ENCODE peak calls at places on chromosome X, in five cellular contexts. One of them, this sample, is unnamed.

GRCh38 chrX:74779175-74779574 is 146.1 kb downstream of the NEXMIF start:
- DNase-seq in HTR-8/SVneo: no peak
- DNase-seq in GM23248: peak; percentile 0
- DNase-seq in caudate nucleus: no peak
- DNase-seq in activated T-helper 9 cell treated with anti-CD3 and anti-CD28 coated beads, Interleukin-2, amount 50 U/mL, for 16 hours: no peak
- DNase-seq in this sample: no peak

GRCh38 chrX:77389891-77390290 is 57.3 kb upstream of the FGF16 start:
- DNase-seq in HTR-8/SVneo: no peak
- DNase-seq in GM23248: no peak
- DNase-seq in caudate nucleus: no peak
- DNase-seq in activated T-helper 9 cell treated with anti-CD3 and anti-CD28 coated beads, Interleukin-2, amount 50 U/mL, for 16 hours: no peak
- DNase-seq in this sample: no peak

GRCh38 chrX:2863646-2864045 is 34.9 kb downstream of the GYG2 start:
- DNase-seq in HTR-8/SVneo: peak; percentile 53
- DNase-seq in GM23248: no peak
- DNase-seq in caudate nucleus: no peak
- DNase-seq in activated T-helper 9 cell treated with anti-CD3 and anti-CD28 coated beads, Interleukin-2, amount 50 U/mL, for 16 hours: no peak
- DNase-seq in this sample: peak; percentile 9

GRCh38 chrX:39893417-39894338 is 204.1 kb downstream of the BCOR start:
- DNase-seq in HTR-8/SVneo: no peak
- DNase-seq in GM23248: no peak
- DNase-seq in caudate nucleus: no peak
- DNase-seq in activated T-helper 9 cell treated with anti-CD3 and anti-CD28 coated beads, Interleukin-2, amount 50 U/mL, for 16 hours: no peak
- DNase-seq in this sample: no peak

GRCh38 chrX:13092455-13092941 is 48.1 kb upstream of the FAM9C start:
- DNase-seq in HTR-8/SVneo: no peak
- DNase-seq in GM23248: no peak
- DNase-seq in caudate nucleus: no peak
- DNase-seq in activated T-helper 9 cell treated with anti-CD3 and anti-CD28 coated beads, Interleukin-2, amount 50 U/mL, for 16 hours: peak; percentile 60
- DNase-seq in this sample: no peak

GRCh38 chrX:85994787-85995186 is 52.6 kb downstream of the CHM start:
- DNase-seq in HTR-8/SVneo: no peak
- DNase-seq in GM23248: no peak
- DNase-seq in caudate nucleus: no peak
- DNase-seq in activated T-helper 9 cell treated with anti-CD3 and anti-CD28 coated beads, Interleukin-2, amount 50 U/mL, for 16 hours: no peak
- DNase-seq in this sample: no peak

GRCh38 chrX:110180176-110180927 is 137.5 kb downstream of the AMMECR1 start:
- DNase-seq in HTR-8/SVneo: no peak
- DNase-seq in GM23248: peak; percentile 84
- DNase-seq in caudate nucleus: no peak
- DNase-seq in activated T-helper 9 cell treated with anti-CD3 and anti-CD28 coated beads, Interleukin-2, amount 50 U/mL, for 16 hours: no peak
- DNase-seq in this sample: peak; percentile 66

GRCh38 chrX:136204571-136204970 is 46.6 kb downstream of the MAP7D3 start:
- DNase-seq in HTR-8/SVneo: no peak
- DNase-seq in GM23248: peak; percentile 76
- DNase-seq in caudate nucleus: no peak
- DNase-seq in activated T-helper 9 cell treated with anti-CD3 and anti-CD28 coated beads, Interleukin-2, amount 50 U/mL, for 16 hours: no peak
- DNase-seq in this sample: peak; percentile 51

GRCh38 chrX:640641-641040 is 10.1 kb downstream of the SHOX start:
- DNase-seq in HTR-8/SVneo: no peak
- DNase-seq in GM23248: no peak
- DNase-seq in caudate nucleus: no peak
- DNase-seq in activated T-helper 9 cell treated with anti-CD3 and anti-CD28 coated beads, Interleukin-2, amount 50 U/mL, for 16 hours: no peak
- DNase-seq in this sample: no peak

GRCh38 chrX:14357314-14357713 is 172.0 kb upstream of the GLRA2 start:
- DNase-seq in HTR-8/SVneo: no peak
- DNase-seq in GM23248: peak; percentile 36
- DNase-seq in caudate nucleus: no peak
- DNase-seq in activated T-helper 9 cell treated with anti-CD3 and anti-CD28 coated beads, Interleukin-2, amount 50 U/mL, for 16 hours: no peak
- DNase-seq in this sample: no peak

GRCh38 chrX:97267376-97267775 is 383.7 kb downstream of the RPA4 start:
- DNase-seq in HTR-8/SVneo: no peak
- DNase-seq in GM23248: peak; percentile 4
- DNase-seq in caudate nucleus: no peak
- DNase-seq in activated T-helper 9 cell treated with anti-CD3 and anti-CD28 coated beads, Interleukin-2, amount 50 U/mL, for 16 hours: no peak
- DNase-seq in this sample: no peak

GRCh38 chrX:68504237-68504636 is 5.4 kb downstream of the YIPF6 start:
- DNase-seq in HTR-8/SVneo: no peak
- DNase-seq in GM23248: peak; percentile 64
- DNase-seq in caudate nucleus: no peak
- DNase-seq in activated T-helper 9 cell treated with anti-CD3 and anti-CD28 coated beads, Interleukin-2, amount 50 U/mL, for 16 hours: peak; percentile 36
- DNase-seq in this sample: peak; percentile 4

GRCh38 chrX:119516157-119516702 is 48.0 kb downstream of the SLC25A5 start:
- DNase-seq in HTR-8/SVneo: peak; percentile 77
- DNase-seq in GM23248: peak; percentile 77
- DNase-seq in caudate nucleus: no peak
- DNase-seq in activated T-helper 9 cell treated with anti-CD3 and anti-CD28 coated beads, Interleukin-2, amount 50 U/mL, for 16 hours: peak; percentile 0
- DNase-seq in this sample: peak; percentile 71

GRCh38 chrX:5054852-5055251 is 1173.8 kb downstream of the NLGN4X start:
- DNase-seq in HTR-8/SVneo: no peak
- DNase-seq in GM23248: no peak
- DNase-seq in caudate nucleus: no peak
- DNase-seq in activated T-helper 9 cell treated with anti-CD3 and anti-CD28 coated beads, Interleukin-2, amount 50 U/mL, for 16 hours: no peak
- DNase-seq in this sample: no peak

GRCh38 chrX:54093159-54093558 is 48.9 kb upstream of the PHF8 start:
- DNase-seq in HTR-8/SVneo: no peak
- DNase-seq in GM23248: no peak
- DNase-seq in caudate nucleus: no peak
- DNase-seq in activated T-helper 9 cell treated with anti-CD3 and anti-CD28 coated beads, Interleukin-2, amount 50 U/mL, for 16 hours: no peak
- DNase-seq in this sample: no peak

GRCh38 chrX:44570524-44570923 is 27.9 kb upstream of the FUNDC1 start:
- DNase-seq in HTR-8/SVneo: no peak
- DNase-seq in GM23248: peak; percentile 60
- DNase-seq in caudate nucleus: no peak
- DNase-seq in activated T-helper 9 cell treated with anti-CD3 and anti-CD28 coated beads, Interleukin-2, amount 50 U/mL, for 16 hours: no peak
- DNase-seq in this sample: peak; percentile 8

GRCh38 chrX:68838571-68838910 is 9.7 kb downstream of the EFNB1 start:
- DNase-seq in HTR-8/SVneo: no peak
- DNase-seq in GM23248: no peak
- DNase-seq in caudate nucleus: no peak
- DNase-seq in activated T-helper 9 cell treated with anti-CD3 and anti-CD28 coated beads, Interleukin-2, amount 50 U/mL, for 16 hours: no peak
- DNase-seq in this sample: no peak

GRCh38 chrX:21639775-21640174 is 18.4 kb downstream of the KLHL34 start:
- DNase-seq in HTR-8/SVneo: no peak
- DNase-seq in GM23248: no peak
- DNase-seq in caudate nucleus: no peak
- DNase-seq in activated T-helper 9 cell treated with anti-CD3 and anti-CD28 coated beads, Interleukin-2, amount 50 U/mL, for 16 hours: no peak
- DNase-seq in this sample: no peak

GRCh38 chrX:95055991-95056390 is 1382.0 kb downstream of the FAM133A start:
- DNase-seq in HTR-8/SVneo: no peak
- DNase-seq in GM23248: peak; percentile 14
- DNase-seq in caudate nucleus: no peak
- DNase-seq in activated T-helper 9 cell treated with anti-CD3 and anti-CD28 coated beads, Interleukin-2, amount 50 U/mL, for 16 hours: no peak
- DNase-seq in this sample: no peak

GRCh38 chrX:51494409-51494808 is 2.0 kb downstream of the NUDT11 start:
- DNase-seq in HTR-8/SVneo: no peak
- DNase-seq in GM23248: peak; percentile 8
- DNase-seq in caudate nucleus: no peak
- DNase-seq in activated T-helper 9 cell treated with anti-CD3 and anti-CD28 coated beads, Interleukin-2, amount 50 U/mL, for 16 hours: no peak
- DNase-seq in this sample: no peak

GRCh38 chrX:115419094-115419493 is 129.6 kb downstream of the LUZP4 start:
- DNase-seq in HTR-8/SVneo: no peak
- DNase-seq in GM23248: no peak
- DNase-seq in caudate nucleus: no peak
- DNase-seq in activated T-helper 9 cell treated with anti-CD3 and anti-CD28 coated beads, Interleukin-2, amount 50 U/mL, for 16 hours: no peak
- DNase-seq in this sample: no peak

GRCh38 chrX:37603938-37604409 is 32.5 kb downstream of the LANCL3 start:
- DNase-seq in HTR-8/SVneo: no peak
- DNase-seq in GM23248: no peak
- DNase-seq in caudate nucleus: no peak
- DNase-seq in activated T-helper 9 cell treated with anti-CD3 and anti-CD28 coated beads, Interleukin-2, amount 50 U/mL, for 16 hours: no peak
- DNase-seq in this sample: no peak

GRCh38 chrX:115341421-115341820 is 51.9 kb downstream of the LUZP4 start:
- DNase-seq in HTR-8/SVneo: no peak
- DNase-seq in GM23248: no peak
- DNase-seq in caudate nucleus: no peak
- DNase-seq in activated T-helper 9 cell treated with anti-CD3 and anti-CD28 coated beads, Interleukin-2, amount 50 U/mL, for 16 hours: no peak
- DNase-seq in this sample: no peak

GRCh38 chrX:65601530-65602281 is 65.7 kb upstream of the MSN start:
- DNase-seq in HTR-8/SVneo: no peak
- DNase-seq in GM23248: peak; percentile 86
- DNase-seq in caudate nucleus: no peak
- DNase-seq in activated T-helper 9 cell treated with anti-CD3 and anti-CD28 coated beads, Interleukin-2, amount 50 U/mL, for 16 hours: peak; percentile 13
- DNase-seq in this sample: peak; percentile 69

GRCh38 chrX:97295954-97296353 is 412.2 kb downstream of the RPA4 start:
- DNase-seq in HTR-8/SVneo: no peak
- DNase-seq in GM23248: no peak
- DNase-seq in caudate nucleus: no peak
- DNase-seq in activated T-helper 9 cell treated with anti-CD3 and anti-CD28 coated beads, Interleukin-2, amount 50 U/mL, for 16 hours: no peak
- DNase-seq in this sample: no peak

GRCh38 chrX:44913656-44914531 is 40.9 kb downstream of the KDM6A start:
- DNase-seq in HTR-8/SVneo: no peak
- DNase-seq in GM23248: no peak
- DNase-seq in caudate nucleus: no peak
- DNase-seq in activated T-helper 9 cell treated with anti-CD3 and anti-CD28 coated beads, Interleukin-2, amount 50 U/mL, for 16 hours: no peak
- DNase-seq in this sample: no peak

GRCh38 chrX:10444204-10444603 is 176.2 kb downstream of the MID1 start:
- DNase-seq in HTR-8/SVneo: no peak
- DNase-seq in GM23248: no peak
- DNase-seq in caudate nucleus: no peak
- DNase-seq in activated T-helper 9 cell treated with anti-CD3 and anti-CD28 coated beads, Interleukin-2, amount 50 U/mL, for 16 hours: no peak
- DNase-seq in this sample: no peak

GRCh38 chrX:117120700-117121099 is 657.9 kb upstream of the CT83 start:
- DNase-seq in HTR-8/SVneo: no peak
- DNase-seq in GM23248: no peak
- DNase-seq in caudate nucleus: no peak
- DNase-seq in activated T-helper 9 cell treated with anti-CD3 and anti-CD28 coated beads, Interleukin-2, amount 50 U/mL, for 16 hours: no peak
- DNase-seq in this sample: no peak

GRCh38 chrX:42107495-42108139 is 184.3 kb upstream of the CASK start:
- DNase-seq in HTR-8/SVneo: no peak
- DNase-seq in GM23248: no peak
- DNase-seq in caudate nucleus: no peak
- DNase-seq in activated T-helper 9 cell treated with anti-CD3 and anti-CD28 coated beads, Interleukin-2, amount 50 U/mL, for 16 hours: no peak
- DNase-seq in this sample: no peak

GRCh38 chrX:3711331-3711917 is 2.0 kb downstream of the PRKX start:
- DNase-seq in HTR-8/SVneo: no peak
- DNase-seq in GM23248: no peak
- DNase-seq in caudate nucleus: no peak
- DNase-seq in activated T-helper 9 cell treated with anti-CD3 and anti-CD28 coated beads, Interleukin-2, amount 50 U/mL, for 16 hours: no peak
- DNase-seq in this sample: no peak

GRCh38 chrX:139204903-139205667 is 325.5 kb upstream of the F9 start:
- DNase-seq in HTR-8/SVneo: no peak
- DNase-seq in GM23248: peak; percentile 63
- DNase-seq in caudate nucleus: no peak
- DNase-seq in activated T-helper 9 cell treated with anti-CD3 and anti-CD28 coated beads, Interleukin-2, amount 50 U/mL, for 16 hours: no peak
- DNase-seq in this sample: peak; percentile 62